ENCODE peak calls at places on chromosomes 11 and 22, in nine cellular contexts. C is A549, F is foreskin fibroblast, L is brain microvascular endothelial cell, W is neural crest cell, P is colonic mucosa, E is fibroblast of the aortic adventitia, G is fibroblast of villous mesenchyme, Y is left lung. H is an unnamed sample.

GRCh38 chr11:119592642-119593041 is 136.4 kb downstream of the NECTIN1 start:
- DNase-seq in C (no peak), F (no peak), L (no peak), W (no peak), P (peak; percentile 49), E (peak; percentile 87), G (no peak), Y (no peak), H (no peak)

GRCh38 chr11:69419662-69420061 is 61.8 kb upstream of the LINC01488 start:
- DNase-seq in C (no peak), F (no peak), L (no peak), W (no peak), P (no peak), E (no peak), G (peak; percentile 30), Y (no peak), H (no peak)

GRCh38 chr22:46000081-46001027 is 23.4 kb upstream of the WNT7B start:
- DNase-seq in C (no peak), F (no peak), L (no peak), W (no peak), P (no peak), E (no peak), G (no peak), Y (no peak), H (no peak)

GRCh38 chr11:47001666-47002285 is 65.2 kb downstream of the CSTPP1 start:
- DNase-seq in C (no peak), F (no peak), L (no peak), W (no peak), P (no peak), E (no peak), G (no peak), Y (no peak), H (no peak)

GRCh38 chr11:12724301-12725046 is 50.3 kb downstream of the TEAD1 start:
- DNase-seq in C (peak; percentile 73), F (peak; percentile 93), L (peak; percentile 97), W (no peak), P (peak; percentile 94), E (peak; percentile 85), G (peak; percentile 98), Y (no peak), H (no peak)

GRCh38 chr11:107856981-107857517 is 1.5 kb downstream of the SLC35F2 start:
- DNase-seq in C (no peak), F (no peak), L (no peak), W (no peak), P (peak; percentile 74), E (no peak), G (no peak), Y (no peak), H (no peak)

GRCh38 chr11:82864268-82864667 is 36.0 kb downstream of the PRCP start:
- DNase-seq in C (peak; percentile 66), F (peak; percentile 85), L (peak; percentile 45), W (peak; percentile 42), P (peak; percentile 41), E (peak; percentile 60), G (peak; percentile 87), Y (peak; percentile 60), H (no peak)

GRCh38 chr22:21755855-21756284 is 20.3 kb upstream of the YPEL1 start:
- DNase-seq in C (no peak), F (peak; percentile 79), L (peak; percentile 92), W (no peak), P (no peak), E (peak; percentile 81), G (peak; percentile 60), Y (no peak), H (no peak)

GRCh38 chr11:8277691-8278090 is 14.0 kb upstream of the LMO1 start:
- DNase-seq in C (no peak), F (no peak), L (no peak), W (no peak), P (no peak), E (no peak), G (no peak), Y (no peak), H (no peak)

GRCh38 chr11:117376517-117376916 is 48.9 kb downstream of the CEP164 start:
- DNase-seq in C (no peak), F (no peak), L (no peak), W (no peak), P (no peak), E (no peak), G (no peak), Y (no peak), H (no peak)

GRCh38 chr11:127670372-127670771 is 669.8 kb upstream of the KIRREL3 start:
- DNase-seq in C (no peak), F (no peak), L (no peak), W (no peak), P (no peak), E (no peak), G (no peak), Y (no peak), H (no peak)

GRCh38 chr11:60860943-60861342 is 5.2 kb upstream of the PTGDR2 start:
- DNase-seq in C (no peak), F (no peak), L (no peak), W (no peak), P (no peak), E (no peak), G (no peak), Y (no peak), H (no peak)

GRCh38 chr11:125261471-125262087 is 97.0 kb downstream of the PKNOX2 start:
- DNase-seq in C (no peak), F (peak; percentile 9), L (no peak), W (no peak), P (no peak), E (no peak), G (no peak), Y (no peak), H (no peak)

GRCh38 chr11:125257751-125258150 is 93.2 kb downstream of the PKNOX2 start:
- DNase-seq in C (no peak), F (no peak), L (no peak), W (no peak), P (no peak), E (no peak), G (no peak), Y (no peak), H (no peak)

GRCh38 chr11:125256471-125257010 is 92.0 kb downstream of the PKNOX2 start:
- DNase-seq in C (no peak), F (no peak), L (no peak), W (no peak), P (no peak), E (no peak), G (no peak), Y (no peak), H (no peak)

GRCh38 chr11:125257185-125257584 is 92.6 kb downstream of the PKNOX2 start:
- DNase-seq in C (peak; percentile 13), F (no peak), L (no peak), W (no peak), P (no peak), E (no peak), G (no peak), Y (no peak), H (no peak)

DNA sequence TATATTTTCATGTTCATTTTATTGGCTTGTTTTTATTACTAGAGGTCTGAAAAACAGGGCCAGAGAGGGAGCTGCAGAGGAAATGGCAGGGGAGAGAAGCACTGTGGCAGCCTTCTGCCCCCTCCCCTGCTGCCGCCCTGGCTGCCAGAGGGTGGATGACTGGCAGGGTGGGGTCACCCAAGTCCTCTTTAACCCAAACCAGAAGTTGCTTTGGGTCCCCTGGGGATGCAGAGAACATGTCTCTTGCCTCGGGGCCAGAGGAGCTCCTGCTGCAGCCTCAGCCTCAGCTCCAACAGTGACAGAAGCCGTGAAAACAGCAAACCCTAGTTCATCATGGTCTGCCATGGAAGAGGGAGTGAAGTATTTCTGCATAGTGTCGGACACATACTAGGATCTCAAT is 94.1 kb downstream of the PKNOX2 start:
- DNase-seq in C (no peak), F (no peak), L (no peak), W (no peak), P (no peak), E (no peak), G (no peak), Y (no peak), H (no peak)
- TF ChIP-seq CTCF in C (no peak), F (no peak), L (peak; percentile 7), W (no peak), P (no peak), E (no peak), G (no peak), Y (no peak), H (no peak)

DNA sequence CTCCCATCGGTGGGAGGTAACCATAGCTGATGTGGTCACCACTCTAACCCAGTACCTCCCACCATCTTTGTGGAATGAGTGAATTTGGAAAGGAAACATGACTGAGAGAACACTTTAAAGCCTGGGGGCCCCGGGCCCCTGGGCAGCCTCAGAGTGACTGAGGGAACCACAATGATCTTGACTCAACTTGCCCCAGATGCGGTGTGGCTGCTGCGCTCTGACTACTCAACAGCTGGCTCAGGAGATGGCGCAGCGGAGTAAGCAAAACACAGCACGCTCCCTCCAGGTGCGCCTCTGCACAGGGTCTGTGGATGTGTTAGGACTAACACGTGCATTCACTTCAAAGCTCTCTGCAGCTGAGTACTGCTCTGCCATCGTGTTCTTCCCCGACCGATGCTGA is 6.0 kb downstream of the RNF215 start:
- DNase-seq in C (no peak), F (no peak), L (no peak), W (no peak), P (no peak), E (no peak), G (no peak), Y (peak; percentile 51), H (no peak)
- TF ChIP-seq CTCF in C (no peak), F (no peak), L (no peak), W (no peak), P (no peak), E (no peak), G (no peak), Y (no peak), H (no peak)

GRCh38 chr11:14253437-14253836 is 105.5 kb downstream of the RRAS2 start:
- DNase-seq in C (no peak), F (no peak), L (no peak), W (no peak), P (no peak), E (no peak), G (no peak), Y (no peak), H (no peak)
- TF ChIP-seq CTCF in C (no peak), F (no peak), L (no peak), W (no peak), P (no peak), E (no peak), G (no peak), Y (no peak), H (no peak)

DNA sequence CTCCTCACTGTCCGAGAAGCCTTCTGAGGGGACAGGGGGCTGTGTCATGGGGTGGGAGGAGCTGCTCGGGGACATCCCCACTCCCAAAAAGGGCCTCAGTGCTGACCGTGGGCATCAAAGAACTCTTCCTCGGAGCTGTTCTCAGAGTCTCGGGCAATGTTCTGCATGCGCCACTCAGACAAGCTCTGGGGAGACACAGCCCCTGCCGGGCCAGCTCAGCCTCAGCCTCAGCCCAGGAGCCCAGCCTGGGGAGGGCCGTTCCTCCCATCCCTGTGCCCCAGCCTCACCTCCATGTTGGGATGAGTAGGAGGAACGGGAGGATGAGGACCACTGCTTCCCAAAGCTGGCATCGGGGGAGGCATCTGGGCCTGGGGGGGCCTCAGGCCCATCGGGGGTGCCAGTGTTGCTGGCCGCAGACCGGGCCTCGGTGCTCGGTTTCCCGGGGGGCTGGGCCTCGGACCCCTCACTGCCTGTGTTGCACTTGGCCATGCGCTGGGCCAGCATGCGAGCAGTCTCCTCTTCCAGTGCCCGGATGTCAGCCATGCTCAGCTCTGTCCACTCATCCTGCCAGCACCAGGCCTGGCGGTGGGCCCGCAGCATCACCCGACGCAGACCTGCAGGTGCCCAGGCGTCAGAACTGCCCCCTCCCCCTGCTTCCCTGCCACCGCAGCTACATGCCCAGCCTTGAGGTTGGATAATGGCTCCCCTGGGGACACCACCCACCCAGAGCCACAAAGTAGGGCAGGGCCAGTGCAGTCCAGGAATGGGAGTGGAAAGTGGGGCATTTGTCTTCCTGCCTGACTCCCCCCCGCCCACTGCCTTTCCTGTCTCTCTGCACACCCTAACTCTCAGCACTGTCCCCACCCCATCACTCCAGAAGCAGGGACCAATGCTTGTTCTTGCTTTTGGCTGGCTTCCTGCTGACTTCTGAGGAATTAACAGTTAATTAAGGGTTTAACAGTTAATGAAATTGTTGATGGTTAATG is 5.1 kb downstream of the PITPNM1 start:
- DNase-seq in C (no peak), F (no peak), L (no peak), W (no peak), P (no peak), E (no peak), G (no peak), Y (peak; percentile 79), H (no peak)
- TF ChIP-seq CTCF in C (no peak), F (no peak), L (no peak), W (no peak), P (no peak), E (no peak), G (no peak), Y (no peak), H (no peak)

H was measured in type B pancreatic cell.